ENCODE peak calls at places on chromosomes 4 and X, in eight cellular contexts. Y is HL-60; G is psoas muscle; J is stomach; S is tibial nerve; X is ovary; T is CD8-positive, alpha-beta T cell; M is cardiac muscle cell. I is an unnamed sample.

GRCh38 chr4:114250439-114250891 is 271.0 kb upstream of the ARSJ start:
- DNase-seq in Y (no peak), G (no peak), J (no peak), S (no peak), X (no peak), T (no peak), M (no peak), I (no peak)

GRCh38 chrX:153562546-153562945 is 36.4 kb downstream of the CCNQ start:
- DNase-seq in Y (no peak), G (no peak), J (no peak), S (no peak), X (no peak), T (no peak), M (no peak), I (no peak)

GRCh38 chrX:153885968-153886903 is at the start of gene L1CAM:
- DNase-seq in Y (no peak), G (no peak), J (no peak), S (no peak), X (no peak), T (no peak), M (no peak), I (no peak)

GRCh38 chr4:25760048-25760447 is 102.7 kb downstream of the SEL1L3 start:
- DNase-seq in Y (no peak), G (no peak), J (no peak), S (no peak), X (no peak), T (no peak), M (no peak), I (no peak)

GRCh38 chr4:173834151-173834550 is 304.1 kb upstream of the HAND2 start:
- DNase-seq in Y (no peak), G (no peak), J (no peak), S (no peak), X (no peak), T (no peak), M (peak), I (no peak)

GRCh38 chr4:44415251-44415650 is 33.4 kb downstream of the KCTD8 start:
- DNase-seq in Y (no peak), G (no peak), J (no peak), S (no peak), X (no peak), T (no peak), M (no peak), I (no peak)

GRCh38 chrX:13649823-13650222 is 3.1 kb upstream of the TCEANC start:
- DNase-seq in Y (no peak), G (no peak), J (no peak), S (no peak), X (no peak), T (no peak), M (no peak), I (no peak)

GRCh38 chrX:120823554-120823953 is 52.1 kb downstream of the CT47B1 start:
- DNase-seq in Y (no peak), G (no peak), J (no peak), S (no peak), X (no peak), T (no peak), M (no peak), I (no peak)

GRCh38 chr4:117466388-117466787 is 381.0 kb upstream of the TRAM1L1 start:
- DNase-seq in Y (no peak), G (no peak), J (no peak), S (no peak), X (no peak), T (no peak), M (no peak), I (no peak)

GRCh38 chrX:39900788-39901170 is 197.0 kb downstream of the BCOR start:
- DNase-seq in Y (no peak), G (no peak), J (no peak), S (no peak), X (no peak), T (no peak), M (peak), I (no peak)

GRCh38 chrX:13283512-13283911 is 36.3 kb downstream of the ATXN3L start:
- DNase-seq in Y (peak), G (no peak), J (no peak), S (no peak), X (no peak), T (no peak), M (peak), I (no peak)

GRCh38 chr4:48141048-48141447 is 7.0 kb upstream of the TXK start:
- DNase-seq in Y (no peak), G (no peak), J (no peak), S (no peak), X (no peak), T (no peak), M (peak), I (no peak)

GRCh38 chr4:126071346-126072333 is 756.9 kb downstream of the FAT4 start:
- DNase-seq in Y (no peak), G (no peak), J (peak), S (no peak), X (no peak), T (no peak), M (peak), I (no peak)

GRCh38 chrX:107429090-107429489 is 20.4 kb upstream of the FRMPD3 start:
- DNase-seq in Y (no peak), G (no peak), J (no peak), S (no peak), X (no peak), T (peak), M (peak), I (no peak)

GRCh38 chr4:121016630-121017029 is 55.7 kb downstream of the NDNF start:
- DNase-seq in Y (no peak), G (no peak), J (no peak), S (no peak), X (no peak), T (no peak), M (no peak), I (no peak)

GRCh38 chr4:2977116-2978097 is 14.0 kb downstream of the GRK4 start:
- DNase-seq in Y (no peak), G (no peak), J (no peak), S (no peak), X (no peak), T (no peak), M (peak), I (no peak)

GRCh38 chr4:3372933-3373465 is 68.8 kb upstream of the HGFAC start:
- DNase-seq in Y (peak), G (peak), J (peak), S (peak), X (no peak), T (no peak), M (no peak), I (peak)

GRCh38 chrX:102835504-102836146 is 101.4 kb upstream of the RAB40AL start:
- DNase-seq in Y (no peak), G (no peak), J (no peak), S (peak), X (no peak), T (peak), M (peak), I (no peak)

GRCh38 chrX:128973033-128973432 is 550.3 kb downstream of the SMARCA1 start:
- DNase-seq in Y (no peak), G (no peak), J (no peak), S (no peak), X (no peak), T (no peak), M (no peak), I (no peak)

GRCh38 chr4:89682808-89683207 is 154.2 kb downstream of the SNCA start:
- DNase-seq in Y (no peak), G (no peak), J (no peak), S (no peak), X (no peak), T (no peak), M (no peak), I (no peak)

GRCh38 chr4:100289530-100289888 is 99.2 kb upstream of the DDIT4L start:
- DNase-seq in Y (no peak), G (no peak), J (no peak), S (no peak), X (no peak), T (no peak), M (no peak), I (no peak)

GRCh38 chr4:4333265-4333706 is 43.2 kb downstream of the ZBTB49 start:
- DNase-seq in Y (no peak), G (no peak), J (peak), S (no peak), X (no peak), T (no peak), M (peak), I (peak)

GRCh38 chr4:174217273-174218126 is 66.0 kb downstream of the FBXO8 start:
- DNase-seq in Y (no peak), G (peak), J (no peak), S (no peak), X (no peak), T (no peak), M (peak), I (no peak)

GRCh38 chr4:138734746-138735145 is 280.8 kb upstream of the NOCT start:
- DNase-seq in Y (no peak), G (no peak), J (no peak), S (no peak), X (no peak), T (no peak), M (peak), I (no peak)

GRCh38 chrX:68831405-68832100 is 2.7 kb downstream of the EFNB1 start:
- DNase-seq in Y (no peak), G (no peak), J (no peak), S (no peak), X (peak), T (no peak), M (no peak), I (no peak)
- H3K27ac ChIP-seq in Y (no peak), G (no peak), J (peak), S (peak), X (no peak), T (no peak), M (no peak), I (peak)

GRCh38 chrX:123964155-123964554 is 2.6 kb downstream of the STAG2 start:
- DNase-seq in Y (no peak), G (no peak), J (no peak), S (no peak), X (no peak), T (no peak), M (peak), I (no peak)
- H3K4me3 ChIP-seq in Y (peak), G (peak), J (peak), S (no peak), X (no peak), T (no peak), M (peak), I (peak)

GRCh38 chr4:78778530-78778929 is 2.4 kb downstream of the BMP2K start:
- DNase-seq in Y (no peak), G (no peak), J (no peak), S (no peak), X (no peak), T (no peak), M (no peak), I (no peak)
- TF ChIP-seq CTCF in Y (no peak), G (no peak), J (no peak), S (no peak), X (no peak), T (no peak), M (no peak), I (no peak)

GRCh38 chr4:53127365-53127764 is 238.5 kb downstream of the SCFD2 start:
- DNase-seq in Y (no peak), G (no peak), J (no peak), S (no peak), X (no peak), T (no peak), M (no peak), I (no peak)

GRCh38 chr4:53130896-53131561 is 234.8 kb downstream of the SCFD2 start:
- DNase-seq in Y (no peak), G (no peak), J (no peak), S (no peak), X (no peak), T (no peak), M (no peak), I (no peak)

GRCh38 chr4:53131562-53131925 is 234.3 kb downstream of the SCFD2 start:
- DNase-seq in Y (no peak), G (no peak), J (no peak), S (no peak), X (no peak), T (no peak), M (no peak), I (no peak)

GRCh38 chr4:53126099-53126498 is 239.8 kb downstream of the SCFD2 start:
- DNase-seq in Y (no peak), G (no peak), J (no peak), S (no peak), X (no peak), T (no peak), M (no peak), I (no peak)

DNA sequence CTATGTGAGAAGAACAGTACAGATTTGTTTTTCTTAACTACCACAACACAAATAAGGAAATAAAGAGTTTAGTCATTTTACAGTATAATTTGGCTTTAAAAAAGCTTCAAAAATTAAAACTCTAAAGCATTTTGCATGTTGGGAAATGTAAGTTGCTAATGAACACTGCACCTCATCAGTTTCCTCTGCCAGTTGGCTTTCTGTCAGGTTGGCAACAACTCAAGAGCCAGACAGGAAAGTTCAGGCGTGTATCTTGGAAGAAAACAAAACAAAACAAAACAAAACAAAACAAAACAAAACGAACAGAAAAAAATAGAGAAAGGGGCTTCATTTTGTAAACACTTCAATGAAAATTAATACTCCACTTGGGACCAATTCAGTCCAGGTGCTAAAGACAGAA is 236.9 kb downstream of the SCFD2 start:
- DNase-seq in Y (no peak), G (no peak), J (no peak), S (peak), X (peak), T (no peak), M (peak), I (no peak)
- H3K27ac ChIP-seq in Y (no peak), G (no peak), J (no peak), S (no peak), X (no peak), T (no peak), M (no peak), I (no peak)

DNA sequence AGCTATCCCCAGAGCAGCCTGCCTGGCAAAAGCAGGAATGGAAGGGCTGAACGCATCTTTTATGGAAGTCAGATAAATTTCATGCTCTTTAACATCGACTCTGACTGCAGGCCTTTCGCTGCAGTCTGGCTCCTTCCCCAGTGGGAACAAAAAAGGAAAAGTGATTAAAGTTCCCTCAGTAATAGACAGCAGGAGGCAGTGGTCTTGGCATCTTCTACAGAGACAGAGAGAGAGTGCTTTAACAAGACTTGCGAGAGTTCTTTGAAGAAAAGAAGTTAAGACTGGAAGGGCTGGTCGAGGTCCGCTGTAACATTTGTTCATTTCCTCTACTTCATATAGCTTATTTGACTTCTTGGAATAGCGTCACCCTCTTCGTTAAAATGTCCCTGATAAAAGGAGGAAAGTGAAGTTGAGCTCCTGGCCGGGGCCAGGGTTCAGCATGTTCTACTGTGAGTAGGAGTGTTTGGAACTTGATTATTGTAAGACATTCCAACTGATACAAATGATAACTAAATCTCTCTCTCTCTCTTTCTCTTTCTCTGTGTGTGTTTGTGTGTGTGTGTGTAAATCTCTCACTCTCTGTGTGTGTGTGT is 179.8 kb downstream of the SLIT2 start:
- DNase-seq in Y (no peak), G (no peak), J (no peak), S (no peak), X (no peak), T (no peak), M (peak), I (no peak)
- H3K4me3 ChIP-seq in Y (no peak), G (no peak), J (no peak), S (no peak), X (peak), T (no peak), M (no peak), I (no peak)